ENCODE peak calls at places on chromosomes 5 and 9, in nine cellular contexts. R is stimulated activated CD4-positive, alpha-beta T cell treated with anti-CD3 and anti-CD28 coated beads, TNF-alpha, amount 100 ng/mL, for 48 hours; U is GM20000; D is AG09309; K is HT1080; J is T-cell; C is HepG2; S is globus pallidus; Q is COR-L47. L is an unnamed sample.

GRCh38 chr9:137302176-137303030 is at the start of gene NRARP:
- DNase-seq in R (peak), U (peak), D (no peak), K (no peak), J (peak), C (no peak), S (peak), Q (peak), L (peak)

GRCh38 chr5:1312993-1313833 is 18.3 kb upstream of the TERT start:
- DNase-seq in R (no peak), U (peak), D (no peak), K (peak), J (no peak), C (no peak), S (no peak), Q (peak), L (peak)

GRCh38 chr9:22005083-22005699 is 3.9 kb downstream of the CDKN2B start:
- DNase-seq in R (no peak), U (no peak), D (no peak), K (no peak), J (no peak), C (no peak), S (no peak), Q (no peak), L (no peak)

GRCh38 chr5:115838885-115839518 is 2.4 kb downstream of the ATG12 start:
- DNase-seq in R (no peak), U (peak), D (no peak), K (peak), J (no peak), C (peak), S (peak), Q (no peak), L (no peak)

GRCh38 chr9:37029776-37030590 is 4.1 kb downstream of the PAX5 start:
- DNase-seq in R (no peak), U (peak), D (no peak), K (no peak), J (no peak), C (no peak), S (no peak), Q (no peak), L (no peak)

GRCh38 chr5:99929067-99929805 is 605.9 kb upstream of the FAM174A start:
- DNase-seq in R (no peak), U (no peak), D (no peak), K (no peak), J (no peak), C (no peak), S (no peak), Q (no peak), L (no peak)

GRCh38 chr9:100350188-100350587 is 2.6 kb downstream of the TEX10 start:
- DNase-seq in R (no peak), U (no peak), D (no peak), K (no peak), J (no peak), C (no peak), S (no peak), Q (no peak), L (no peak)

GRCh38 chr5:151027961-151028479 is 7.6 kb downstream of the GPX3 start:
- DNase-seq in R (no peak), U (no peak), D (no peak), K (no peak), J (no peak), C (no peak), S (no peak), Q (no peak), L (no peak)

GRCh38 chr9:130555968-130556367 is 23.4 kb upstream of the FUBP3 start:
- DNase-seq in R (no peak), U (no peak), D (no peak), K (peak), J (no peak), C (no peak), S (no peak), Q (no peak), L (no peak)

GRCh38 chr9:133115604-133116345 is 5.3 kb downstream of the RALGDS start:
- DNase-seq in R (peak), U (peak), D (no peak), K (no peak), J (no peak), C (no peak), S (no peak), Q (no peak), L (no peak)

GRCh38 chr5:17113174-17113941 is 104.1 kb upstream of the BASP1 start:
- DNase-seq in R (no peak), U (no peak), D (peak), K (no peak), J (no peak), C (no peak), S (no peak), Q (no peak), L (no peak)